ENCODE peak calls at places on chromosomes 3 and 15, in six cellular contexts. I is NCI-H2171, K is DMS 273 treated with DMSO at 0.1 percent for 48 hours, Y is T-cell, E is MCF 10A, H is WTC11. Q is an unnamed sample.

GRCh38 chr3:104101736-104102135 is 1265.0 kb upstream of the ALCAM start:
- DNase-seq in K (no peak), E (no peak), Y (no peak), I (no peak), H (no peak), Q (no peak)

GRCh38 chr15:56272474-56272873 is 28.8 kb upstream of the RFX7 start:
- DNase-seq in I (no peak), E (no peak), H (no peak), K (no peak), Y (no peak), Q (no peak)

GRCh38 chr15:90230071-90230494 is 3.7 kb downstream of the CIB1 start:
- DNase-seq in K (no peak), H (no peak), I (no peak), Y (no peak), E (no peak), Q (no peak)

GRCh38 chr3:100360757-100361496 is 26.4 kb downstream of the NIT2 start:
- DNase-seq in K (no peak), H (no peak), E (no peak), Y (no peak), I (no peak), Q (no peak)

GRCh38 chr15:52100807-52101206 is 11.8 kb downstream of the BCL2L10 start:
- DNase-seq in I (no peak), H (no peak), Y (no peak), E (peak; percentile 95), K (no peak), Q (no peak)

GRCh38 chr3:36906504-36907149 is 38.2 kb downstream of the TRANK1 start:
- DNase-seq in K (no peak), E (peak; percentile 9), H (no peak), I (no peak), Y (no peak), Q (no peak)

GRCh38 chr3:132504375-132504921 is 87.1 kb downstream of the DNAJC13 start:
- DNase-seq in Y (no peak), H (no peak), K (no peak), I (no peak), E (no peak), Q (no peak)

GRCh38 chr3:44960387-44961026 is 15.5 kb downstream of the ZDHHC3 start:
- DNase-seq in Y (no peak), I (no peak), H (no peak), K (no peak), E (no peak), Q (no peak)

GRCh38 chr3:11724615-11725339 is 81.1 kb upstream of the VGLL4 start:
- DNase-seq in Y (no peak), H (no peak), I (no peak), E (no peak), K (no peak), Q (no peak)